ENCODE peak calls at places on chromosomes 11 and 22, in four cellular contexts. V is fibroblast of lung; G is neuronal stem cell; K is activated naive CD8-positive, alpha-beta T cell treated with anti-CD3 and anti-CD28 coated beads, Interleukin-2, amount 10 ng/mL, durations not matched to agents 7 days and 5 days. E is an unnamed sample.

GRCh38 chr11:32983506-32983905 is 32.2 kb upstream of the DEPDC7 start:
- DNase-seq in V (no peak), G (no peak), K (no peak), E (no peak)

GRCh38 chr11:70158201-70158600 is 44.9 kb upstream of the FADD start:
- DNase-seq in V (peak; percentile 13), G (no peak), K (no peak), E (no peak)

GRCh38 chr11:62702241-62702640 is 5.0 kb downstream of the BSCL2 start:
- DNase-seq in V (no peak), G (no peak), K (no peak), E (no peak)

GRCh38 chr11:28697920-28698827 is 590.0 kb downstream of the METTL15 start:
- DNase-seq in V (peak; percentile 68), G (peak; percentile 81), K (peak; percentile 22), E (no peak)

GRCh38 chr11:61776561-61777075 is 15.8 kb downstream of the TMEM258 start:
- DNase-seq in V (peak; percentile 69), G (no peak), K (peak; percentile 77), E (peak; percentile 94)

GRCh38 chr22:40040927-40041326 is 46.2 kb downstream of the FAM83F start:
- DNase-seq in V (peak; percentile 79), G (no peak), K (no peak), E (no peak)

GRCh38 chr11:6637871-6638270 is 17.7 kb downstream of the DCHS1 start:
- DNase-seq in V (peak; percentile 50), G (no peak), K (no peak), E (no peak)

GRCh38 chr22:43015677-43016042 is 711 bp upstream of the PACSIN2 start:
- DNase-seq in V (no peak), G (no peak), K (no peak), E (no peak)

GRCh38 chr11:17776213-17776875 is 41.8 kb downstream of the KCNC1 start:
- DNase-seq in V (no peak), G (no peak), K (no peak), E (no peak)

GRCh38 chr11:116175707-116176106 is 597.1 kb downstream of the BUD13 start:
- DNase-seq in V (no peak), G (no peak), K (no peak), E (no peak)

GRCh38 chr11:43549624-43550023 is 130.9 kb upstream of the HSD17B12 start:
- DNase-seq in V (no peak), G (no peak), K (no peak), E (no peak)

GRCh38 chr11:13334068-13334785 is 56.6 kb downstream of the BMAL1 start:
- DNase-seq in V (no peak), G (no peak), K (no peak), E (no peak)

GRCh38 chr11:73549367-73549766 is 48.5 kb downstream of the FAM168A start:
- DNase-seq in V (no peak), G (no peak), K (no peak), E (no peak)

GRCh38 chr11:75333807-75334140 is 17.7 kb downstream of the ARRB1 start:
- DNase-seq in V (no peak), G (no peak), K (no peak), E (no peak)